ENCODE peak calls at places on chromosomes 4 and X, in eight cellular contexts. One of them, this sample, is unnamed.

GRCh38 chr4:141011799-141012377 is 121.4 kb downstream of the RNF150 start:
- DNase-seq in fibroblast of mammary gland: no peak
- DNase-seq in lower leg skin: no peak
- DNase-seq in A673: no peak
- DNase-seq in SK-N-SH: no peak
- DNase-seq in dorsolateral prefrontal cortex: no peak
- DNase-seq in brain microvascular endothelial cell: no peak
- DNase-seq in tibial artery: no peak
- DNase-seq in this sample: no peak

GRCh38 chrX:476724-477075 is 90.0 kb upstream of the PPP2R3B start:
- DNase-seq in fibroblast of mammary gland: no peak
- DNase-seq in SK-N-SH: no peak
- DNase-seq in tibial artery: no peak
- DNase-seq in brain microvascular endothelial cell: no peak
- DNase-seq in lower leg skin: no peak
- DNase-seq in A673: no peak
- DNase-seq in dorsolateral prefrontal cortex: no peak
- DNase-seq in this sample: no peak

GRCh38 chr4:75710246-75710645 is 14.1 kb upstream of the USO1 start:
- DNase-seq in brain microvascular endothelial cell: peak; percentile 11
- DNase-seq in fibroblast of mammary gland: no peak
- DNase-seq in SK-N-SH: no peak
- DNase-seq in lower leg skin: no peak
- DNase-seq in tibial artery: no peak
- DNase-seq in dorsolateral prefrontal cortex: no peak
- DNase-seq in A673: no peak
- DNase-seq in this sample: peak; percentile 64

GRCh38 chr4:97239699-97239997 is 903.6 kb downstream of the STPG2 start:
- DNase-seq in A673: no peak
- DNase-seq in brain microvascular endothelial cell: no peak
- DNase-seq in lower leg skin: no peak
- DNase-seq in dorsolateral prefrontal cortex: no peak
- DNase-seq in fibroblast of mammary gland: no peak
- DNase-seq in SK-N-SH: no peak
- DNase-seq in tibial artery: no peak
- DNase-seq in this sample: no peak

GRCh38 chr4:31617667-31618066 is 897.5 kb downstream of the PCDH7 start:
- DNase-seq in fibroblast of mammary gland: no peak
- DNase-seq in A673: no peak
- DNase-seq in SK-N-SH: no peak
- DNase-seq in dorsolateral prefrontal cortex: no peak
- DNase-seq in brain microvascular endothelial cell: no peak
- DNase-seq in lower leg skin: no peak
- DNase-seq in tibial artery: no peak
- DNase-seq in this sample: no peak

GRCh38 chr4:180057891-180058643 is 2185.1 kb upstream of the TENM3 start:
- DNase-seq in fibroblast of mammary gland: peak; percentile 2
- DNase-seq in SK-N-SH: peak; percentile 53
- DNase-seq in tibial artery: no peak
- DNase-seq in dorsolateral prefrontal cortex: peak; percentile 65
- DNase-seq in brain microvascular endothelial cell: no peak
- DNase-seq in A673: peak; percentile 22
- DNase-seq in lower leg skin: no peak
- DNase-seq in this sample: peak; percentile 3

GRCh38 chr4:137609693-137610450 is 77.6 kb upstream of the PCDH18 start:
- DNase-seq in lower leg skin: no peak
- DNase-seq in SK-N-SH: no peak
- DNase-seq in brain microvascular endothelial cell: peak; percentile 25
- DNase-seq in dorsolateral prefrontal cortex: no peak
- DNase-seq in fibroblast of mammary gland: peak; percentile 39
- DNase-seq in A673: peak; percentile 79
- DNase-seq in tibial artery: no peak
- DNase-seq in this sample: peak; percentile 53

GRCh38 chr4:128979934-128980333 is 113.4 kb downstream of the SCLT1 start:
- DNase-seq in SK-N-SH: peak; percentile 15
- DNase-seq in A673: peak; percentile 19
- DNase-seq in tibial artery: no peak
- DNase-seq in dorsolateral prefrontal cortex: no peak
- DNase-seq in brain microvascular endothelial cell: peak; percentile 82
- DNase-seq in fibroblast of mammary gland: peak; percentile 86
- DNase-seq in lower leg skin: no peak
- DNase-seq in this sample: peak; percentile 86

GRCh38 chr4:142331646-142332045 is 514.5 kb downstream of the INPP4B start:
- DNase-seq in tibial artery: no peak
- DNase-seq in fibroblast of mammary gland: peak; percentile 34
- DNase-seq in A673: no peak
- DNase-seq in lower leg skin: no peak
- DNase-seq in SK-N-SH: no peak
- DNase-seq in dorsolateral prefrontal cortex: no peak
- DNase-seq in brain microvascular endothelial cell: no peak
- DNase-seq in this sample: no peak

GRCh38 chr4:78722320-78722719 is 53.8 kb upstream of the BMP2K start:
- DNase-seq in SK-N-SH: no peak
- DNase-seq in tibial artery: no peak
- DNase-seq in brain microvascular endothelial cell: no peak
- DNase-seq in A673: no peak
- DNase-seq in lower leg skin: no peak
- DNase-seq in dorsolateral prefrontal cortex: no peak
- DNase-seq in fibroblast of mammary gland: no peak
- DNase-seq in this sample: no peak

GRCh38 chr4:2939383-2940243 is 23.6 kb downstream of the NOP14 start:
- DNase-seq in brain microvascular endothelial cell: no peak
- DNase-seq in A673: no peak
- DNase-seq in dorsolateral prefrontal cortex: peak; percentile 42
- DNase-seq in lower leg skin: peak; percentile 12
- DNase-seq in SK-N-SH: no peak
- DNase-seq in fibroblast of mammary gland: no peak
- DNase-seq in tibial artery: no peak
- DNase-seq in this sample: no peak

GRCh38 chrX:37627602-37628001 is 56.1 kb downstream of the LANCL3 start:
- DNase-seq in A673: no peak
- DNase-seq in SK-N-SH: no peak
- DNase-seq in fibroblast of mammary gland: no peak
- DNase-seq in lower leg skin: no peak
- DNase-seq in brain microvascular endothelial cell: no peak
- DNase-seq in tibial artery: no peak
- DNase-seq in dorsolateral prefrontal cortex: no peak
- DNase-seq in this sample: no peak

GRCh38 chr4:40418430-40419230 is 83.5 kb downstream of the CHRNA9 start:
- DNase-seq in SK-N-SH: no peak
- DNase-seq in dorsolateral prefrontal cortex: no peak
- DNase-seq in brain microvascular endothelial cell: no peak
- DNase-seq in A673: no peak
- DNase-seq in tibial artery: no peak
- DNase-seq in fibroblast of mammary gland: no peak
- DNase-seq in lower leg skin: no peak
- DNase-seq in this sample: no peak

GRCh38 chrX:29470029-29470428 is 745.3 kb upstream of the MAGEB2 start:
- DNase-seq in A673: peak; percentile 30
- DNase-seq in fibroblast of mammary gland: peak; percentile 60
- DNase-seq in dorsolateral prefrontal cortex: no peak
- DNase-seq in tibial artery: no peak
- DNase-seq in brain microvascular endothelial cell: no peak
- DNase-seq in SK-N-SH: no peak
- DNase-seq in lower leg skin: no peak
- DNase-seq in this sample: peak; percentile 80

DNA sequence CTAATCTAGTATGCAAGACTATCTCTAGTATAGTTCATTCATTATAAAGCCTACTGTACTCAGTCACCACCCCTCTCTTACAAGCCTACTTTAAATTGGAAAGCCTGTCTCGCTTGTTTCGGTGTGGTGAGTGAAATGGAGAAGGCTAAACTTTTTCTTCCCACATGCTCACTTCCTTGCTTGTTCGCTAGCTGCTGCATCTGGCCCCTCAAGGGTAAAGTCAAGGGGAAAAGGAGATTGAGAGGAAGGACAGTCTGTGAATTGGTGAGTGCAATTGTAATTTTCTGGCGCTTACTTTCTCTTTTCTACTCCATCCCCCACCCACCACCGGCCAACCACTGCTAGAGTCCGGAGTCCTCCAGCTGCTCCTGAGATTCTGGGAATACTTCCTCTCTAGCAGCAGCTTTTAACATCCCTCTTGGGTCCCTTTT is 12.1 kb upstream of the ARAP2 start:
- DNase-seq in fibroblast of mammary gland: no peak
- DNase-seq in brain microvascular endothelial cell: no peak
- DNase-seq in SK-N-SH: no peak
- DNase-seq in A673: no peak
- DNase-seq in tibial artery: no peak
- DNase-seq in dorsolateral prefrontal cortex: no peak
- DNase-seq in lower leg skin: no peak
- DNase-seq in this sample: no peak
- H3K4me3 ChIP-seq in fibroblast of mammary gland: no peak overlapping the region
- H3K4me3 ChIP-seq in brain microvascular endothelial cell: no peak overlapping the region
- H3K4me3 ChIP-seq in SK-N-SH: no peak overlapping the region
- H3K4me3 ChIP-seq in A673: no peak overlapping the region
- H3K4me3 ChIP-seq in tibial artery: no peak overlapping the region
- H3K4me3 ChIP-seq in dorsolateral prefrontal cortex: peak overlapping the region; percentile 53
- H3K4me3 ChIP-seq in lower leg skin: no peak overlapping the region
- H3K4me3 ChIP-seq in this sample: no peak overlapping the region

GRCh38 chr4:113947484-113947883 is 32.0 kb downstream of the ARSJ start:
- DNase-seq in lower leg skin: no peak
- DNase-seq in brain microvascular endothelial cell: no peak
- DNase-seq in dorsolateral prefrontal cortex: no peak
- DNase-seq in SK-N-SH: no peak
- DNase-seq in fibroblast of mammary gland: no peak
- DNase-seq in tibial artery: no peak
- DNase-seq in A673: no peak
- DNase-seq in this sample: no peak
- TF ChIP-seq CTCF in lower leg skin: no peak
- TF ChIP-seq CTCF in brain microvascular endothelial cell: no peak
- TF ChIP-seq CTCF in dorsolateral prefrontal cortex: no peak
- TF ChIP-seq CTCF in SK-N-SH: no peak
- TF ChIP-seq CTCF in fibroblast of mammary gland: no peak
- TF ChIP-seq CTCF in tibial artery: no peak
- TF ChIP-seq CTCF in A673: no peak
- TF ChIP-seq CTCF in this sample: no peak

DNA sequence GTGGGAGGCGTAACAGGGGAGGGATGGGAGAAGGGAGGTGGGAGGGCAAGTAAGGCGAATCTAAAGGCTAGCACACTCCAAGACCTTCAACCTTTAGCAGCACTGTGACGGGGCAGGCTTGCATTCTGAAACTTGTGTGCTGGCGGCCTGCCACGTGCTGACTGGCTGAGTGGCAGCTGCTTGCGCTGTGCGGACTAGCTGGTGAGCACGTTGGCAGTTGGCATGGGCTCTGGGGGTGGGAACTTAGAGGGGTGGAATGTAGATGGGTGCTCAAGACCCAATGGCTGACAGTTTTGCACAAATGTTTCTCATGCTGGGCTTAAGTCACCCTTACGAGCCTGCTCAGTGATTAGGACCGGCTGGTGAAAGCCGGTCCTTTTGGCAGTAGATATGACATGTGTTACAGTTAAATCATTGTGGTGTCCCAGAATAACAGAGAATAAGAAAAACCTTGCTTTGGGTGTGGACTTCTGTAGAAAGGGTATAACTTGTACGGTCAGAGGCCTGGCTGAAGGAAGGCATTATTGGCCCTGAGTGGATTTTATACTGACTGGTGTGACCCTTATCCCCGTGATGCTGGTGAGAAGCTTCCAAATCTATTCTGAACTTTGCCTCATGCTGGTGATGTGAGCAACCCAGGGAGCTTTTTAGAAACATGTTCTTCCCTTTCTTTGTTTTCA is 107.6 kb upstream of the SLC4A4 start:
- DNase-seq in A673: peak; percentile 39
- DNase-seq in lower leg skin: peak; percentile 32
- DNase-seq in dorsolateral prefrontal cortex: peak; percentile 71
- DNase-seq in SK-N-SH: no peak
- DNase-seq in brain microvascular endothelial cell: peak; percentile 33
- DNase-seq in fibroblast of mammary gland: peak; percentile 51
- DNase-seq in tibial artery: peak; percentile 88
- DNase-seq in this sample: peak; percentile 30
- H3K4me3 ChIP-seq in A673: peak overlapping the region; percentile 7
- H3K4me3 ChIP-seq in lower leg skin: no peak overlapping the region
- H3K4me3 ChIP-seq in dorsolateral prefrontal cortex: peak overlapping the region; percentile 51
- H3K4me3 ChIP-seq in SK-N-SH: no peak overlapping the region
- H3K4me3 ChIP-seq in brain microvascular endothelial cell: no peak overlapping the region
- H3K4me3 ChIP-seq in fibroblast of mammary gland: no peak overlapping the region
- H3K4me3 ChIP-seq in tibial artery: peak overlapping the region; percentile 22
- H3K4me3 ChIP-seq in this sample: no peak overlapping the region

GRCh38 chr4:166324321-166324720 is 451.3 kb downstream of the TLL1 start:
- DNase-seq in lower leg skin: no peak
- DNase-seq in fibroblast of mammary gland: peak; percentile 42
- DNase-seq in SK-N-SH: peak; percentile 3
- DNase-seq in A673: peak; percentile 51
- DNase-seq in tibial artery: no peak
- DNase-seq in brain microvascular endothelial cell: peak; percentile 18
- DNase-seq in dorsolateral prefrontal cortex: no peak
- DNase-seq in this sample: peak; percentile 38
- TF ChIP-seq CTCF in lower leg skin: no peak
- TF ChIP-seq CTCF in fibroblast of mammary gland: peak; percentile 50
- TF ChIP-seq CTCF in SK-N-SH: peak; percentile 48
- TF ChIP-seq CTCF in A673: peak; percentile 62
- TF ChIP-seq CTCF in tibial artery: peak; percentile 25
- TF ChIP-seq CTCF in brain microvascular endothelial cell: peak; percentile 67
- TF ChIP-seq CTCF in dorsolateral prefrontal cortex: no peak
- TF ChIP-seq CTCF in this sample: peak; percentile 40

GRCh38 chr4:175970734-175971133 is 94.9 kb upstream of the WDR17 start:
- DNase-seq in dorsolateral prefrontal cortex: no peak
- DNase-seq in SK-N-SH: no peak
- DNase-seq in lower leg skin: no peak
- DNase-seq in fibroblast of mammary gland: no peak
- DNase-seq in brain microvascular endothelial cell: no peak
- DNase-seq in A673: no peak
- DNase-seq in tibial artery: no peak
- DNase-seq in this sample: no peak
- H3K4me3 ChIP-seq in dorsolateral prefrontal cortex: peak overlapping the region; percentile 54
- H3K4me3 ChIP-seq in SK-N-SH: no peak overlapping the region
- H3K4me3 ChIP-seq in lower leg skin: no peak overlapping the region
- H3K4me3 ChIP-seq in fibroblast of mammary gland: no peak overlapping the region
- H3K4me3 ChIP-seq in brain microvascular endothelial cell: no peak overlapping the region
- H3K4me3 ChIP-seq in A673: no peak overlapping the region
- H3K4me3 ChIP-seq in tibial artery: no peak overlapping the region
- H3K4me3 ChIP-seq in this sample: no peak overlapping the region